ENCODE peak calls at places on chromosomes 4 and X, in five cellular contexts. One of them, this sample, is unnamed. For H3K4me1, the result is how much of the 10 kb centered on the place peaks cover.

GRCh38 chrX:68822641-68823410 is 6.0 kb upstream of the EFNB1 start:
- DNase-seq in K562: peak
- DNase-seq in A549: peak
- DNase-seq in cardiac muscle cell: peak
- DNase-seq in astrocyte: peak
- DNase-seq in this sample: no peak

GRCh38 chrX:102899940-102900916 is 36.8 kb upstream of the RAB40AL start:
- DNase-seq in A549: peak
- DNase-seq in cardiac muscle cell: peak
- DNase-seq in astrocyte: peak
- DNase-seq in K562: peak
- DNase-seq in this sample: peak

GRCh38 chrX:129781134-129782014 is 1.6 kb downstream of the SASH3 start:
- DNase-seq in cardiac muscle cell: no peak
- DNase-seq in astrocyte: no peak
- DNase-seq in A549: no peak
- DNase-seq in K562: no peak
- DNase-seq in this sample: no peak

GRCh38 chr4:124958812-124959211 is 246.3 kb upstream of the ANKRD50 start:
- DNase-seq in cardiac muscle cell: no peak
- DNase-seq in astrocyte: no peak
- DNase-seq in K562: no peak
- DNase-seq in A549: no peak
- DNase-seq in this sample: no peak

GRCh38 chr4:4666693-4667642 is 125.1 kb upstream of the STX18 start:
- DNase-seq in A549: no peak
- DNase-seq in K562: no peak
- DNase-seq in cardiac muscle cell: peak
- DNase-seq in astrocyte: peak
- DNase-seq in this sample: no peak

GRCh38 chr4:184851200-184851541 is 25.4 kb upstream of the ACSL1 start:
- DNase-seq in astrocyte: no peak
- DNase-seq in cardiac muscle cell: peak
- DNase-seq in A549: no peak
- DNase-seq in K562: no peak
- DNase-seq in this sample: no peak

GRCh38 chrX:107880054-107880610 is 54.5 kb downstream of the MID2 start:
- DNase-seq in cardiac muscle cell: no peak
- DNase-seq in K562: no peak
- DNase-seq in astrocyte: no peak
- DNase-seq in A549: no peak
- DNase-seq in this sample: no peak

GRCh38 chr4:25012671-25013070 is 18.1 kb downstream of the LGI2 start:
- DNase-seq in astrocyte: no peak
- DNase-seq in cardiac muscle cell: no peak
- DNase-seq in K562: no peak
- DNase-seq in A549: no peak
- DNase-seq in this sample: no peak

GRCh38 chrX:47145408-47146120 is 543 bp downstream of the RBM10 start:
- DNase-seq in K562: peak
- DNase-seq in astrocyte: no peak
- DNase-seq in cardiac muscle cell: no peak
- DNase-seq in A549: no peak
- DNase-seq in this sample: no peak

GRCh38 chr4:173288296-173288695 is 45.9 kb downstream of the HMGB2 start:
- DNase-seq in K562: peak
- DNase-seq in A549: peak
- DNase-seq in astrocyte: peak
- DNase-seq in cardiac muscle cell: peak
- DNase-seq in this sample: peak

GRCh38 chr4:36209941-36210663 is 34.2 kb downstream of the ARAP2 start:
- DNase-seq in cardiac muscle cell: no peak
- DNase-seq in K562: no peak
- DNase-seq in A549: no peak
- DNase-seq in astrocyte: no peak
- DNase-seq in this sample: no peak

GRCh38 chrX:138859421-138859820 is 147.9 kb upstream of the FGF13 start:
- DNase-seq in K562: no peak
- DNase-seq in astrocyte: peak
- DNase-seq in cardiac muscle cell: no peak
- DNase-seq in A549: no peak
- DNase-seq in this sample: no peak

GRCh38 chrX:74493806-74494205 is 72.5 kb downstream of the SLC16A2 start:
- DNase-seq in cardiac muscle cell: no peak
- DNase-seq in K562: no peak
- DNase-seq in astrocyte: no peak
- DNase-seq in A549: no peak
- DNase-seq in this sample: no peak

GRCh38 chrX:77938083-77938482 is 27.6 kb downstream of the ATP7A start:
- DNase-seq in K562: no peak
- DNase-seq in A549: no peak
- DNase-seq in astrocyte: no peak
- DNase-seq in cardiac muscle cell: no peak
- DNase-seq in this sample: no peak

DNA sequence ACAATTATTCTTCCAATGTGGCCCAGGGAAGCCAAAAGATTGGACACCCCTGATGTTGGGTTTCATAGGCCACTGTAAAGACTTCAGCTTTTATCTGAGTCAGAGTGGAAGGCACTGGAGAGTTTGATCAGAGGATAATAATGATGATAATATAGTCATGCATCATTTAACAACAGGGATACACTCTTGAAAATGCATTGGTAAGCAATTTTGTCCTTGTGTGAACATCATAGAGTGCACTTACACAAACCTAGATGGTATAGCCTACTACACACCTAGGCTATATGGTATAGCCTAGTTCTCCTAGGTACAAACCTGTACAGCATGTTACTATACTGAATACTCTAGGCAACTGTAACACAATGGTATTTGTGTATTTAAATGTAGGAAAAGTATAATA is 70.5 kb downstream of the COQ2 start:
- DNase-seq in astrocyte: no peak
- DNase-seq in cardiac muscle cell: no peak
- DNase-seq in K562: no peak
- DNase-seq in A549: no peak
- DNase-seq in this sample: no peak
- H3K4me1 ChIP-seq in astrocyte: under half
- H3K4me1 ChIP-seq in cardiac muscle cell: under half
- H3K4me1 ChIP-seq in K562: under half
- H3K4me1 ChIP-seq in A549: under half
- H3K4me1 ChIP-seq in this sample: under half

DNA sequence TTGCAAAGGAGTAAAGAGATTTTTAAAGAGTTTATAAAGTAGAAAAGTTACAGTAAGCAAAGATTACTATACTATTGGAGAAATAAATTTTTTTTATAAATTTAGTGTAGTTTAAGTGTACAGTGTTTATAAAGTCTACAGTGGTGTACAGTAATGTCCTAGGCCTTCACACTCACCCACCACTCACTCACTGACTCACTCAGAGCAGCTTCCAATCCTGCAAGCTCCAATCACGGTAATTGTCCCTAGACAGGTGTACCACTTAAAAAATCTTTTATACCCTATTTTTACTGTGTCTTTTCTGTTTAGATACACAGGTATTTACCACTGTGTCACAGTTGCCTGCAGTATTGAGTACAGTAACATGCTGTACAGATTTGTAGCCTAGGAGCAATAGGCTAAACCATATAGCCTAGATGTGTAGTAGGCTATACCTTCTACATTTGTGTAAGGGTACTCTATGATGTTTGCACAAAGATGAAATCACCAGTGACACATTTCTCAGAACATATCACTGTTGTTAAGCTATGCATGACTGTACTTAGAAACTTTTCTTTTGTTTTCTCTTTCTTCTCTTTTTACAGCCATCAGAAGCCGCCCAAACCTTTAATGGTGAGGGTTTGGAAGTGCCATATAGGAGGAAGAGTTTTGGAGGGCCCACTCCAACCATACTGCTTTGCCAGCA is 11.8 kb upstream of the SH3RF1 start:
- DNase-seq in A549: peak
- DNase-seq in cardiac muscle cell: no peak
- DNase-seq in astrocyte: no peak
- DNase-seq in K562: no peak
- DNase-seq in this sample: no peak
- H3K4me3 ChIP-seq in A549: no peak
- H3K4me3 ChIP-seq in cardiac muscle cell: no peak
- H3K4me3 ChIP-seq in astrocyte: peak
- H3K4me3 ChIP-seq in K562: no peak
- H3K4me3 ChIP-seq in this sample: no peak

GRCh38 chrX:124231454-124231853 is 101.0 kb upstream of the TEX13D start:
- DNase-seq in astrocyte: no peak
- DNase-seq in A549: no peak
- DNase-seq in cardiac muscle cell: no peak
- DNase-seq in K562: no peak
- DNase-seq in this sample: no peak

GRCh38 chrX:124230573-124231300 is 101.7 kb upstream of the TEX13D start:
- DNase-seq in K562: no peak
- DNase-seq in cardiac muscle cell: no peak
- DNase-seq in A549: no peak
- DNase-seq in astrocyte: no peak
- DNase-seq in this sample: no peak

GRCh38 chrX:124229374-124229773 is 103.1 kb upstream of the TEX13D start:
- DNase-seq in astrocyte: no peak
- DNase-seq in A549: no peak
- DNase-seq in cardiac muscle cell: no peak
- DNase-seq in K562: no peak
- DNase-seq in this sample: no peak

GRCh38 chrX:124234348-124234747 is 98.1 kb upstream of the TEX13D start:
- DNase-seq in K562: no peak
- DNase-seq in astrocyte: no peak
- DNase-seq in cardiac muscle cell: no peak
- DNase-seq in A549: no peak
- DNase-seq in this sample: no peak

DNA sequence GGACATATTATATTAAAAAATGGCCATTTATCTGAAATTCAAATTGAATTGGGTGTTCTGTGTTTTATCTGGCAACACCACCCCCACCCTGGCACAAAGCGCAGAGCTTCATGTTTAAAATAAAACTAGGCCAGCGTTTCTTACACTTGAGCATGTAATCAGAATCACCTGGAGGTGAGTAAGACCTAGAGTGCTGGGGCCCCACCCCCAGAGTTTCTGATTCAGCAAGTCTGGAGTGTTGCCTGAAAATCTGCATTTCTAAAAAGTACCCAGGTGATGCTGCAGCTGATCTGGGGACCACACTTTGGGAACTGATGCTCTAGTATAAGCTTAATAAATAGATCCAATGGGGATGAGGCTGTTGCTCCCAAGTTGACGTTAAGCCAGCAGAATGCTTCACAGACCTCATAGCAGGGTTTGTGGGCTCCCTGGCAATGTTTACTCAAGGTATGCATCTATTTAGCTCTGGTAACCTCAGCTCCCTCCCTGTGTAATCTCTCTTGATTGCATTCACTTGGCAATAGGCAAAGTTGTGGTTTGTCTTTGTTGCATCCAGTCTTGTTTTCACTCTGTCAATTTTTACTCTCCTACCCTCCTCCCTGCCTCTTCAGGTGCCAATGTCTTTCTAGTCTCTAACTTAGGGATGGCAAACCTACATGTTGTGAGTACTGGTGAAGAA is 99.8 kb upstream of the TEX13D start:
- DNase-seq in cardiac muscle cell: no peak
- DNase-seq in astrocyte: peak
- DNase-seq in K562: no peak
- DNase-seq in A549: no peak
- DNase-seq in this sample: no peak
- H3K4me1 ChIP-seq in cardiac muscle cell: under half
- H3K4me1 ChIP-seq in astrocyte: under half
- H3K4me1 ChIP-seq in K562: under half
- H3K4me1 ChIP-seq in A549: under half
- H3K4me1 ChIP-seq in this sample: under half

GRCh38 chrX:104854790-104855340 is 288.9 kb downstream of the IL1RAPL2 start:
- DNase-seq in cardiac muscle cell: no peak
- DNase-seq in A549: no peak
- DNase-seq in K562: no peak
- DNase-seq in astrocyte: peak
- DNase-seq in this sample: no peak
- H3K4me3 ChIP-seq in cardiac muscle cell: no peak
- H3K4me3 ChIP-seq in A549: no peak
- H3K4me3 ChIP-seq in K562: no peak
- H3K4me3 ChIP-seq in astrocyte: no peak
- H3K4me3 ChIP-seq in this sample: no peak

GRCh38 chrX:10611441-10612090 is 8.8 kb downstream of the MID1 start:
- DNase-seq in astrocyte: no peak
- DNase-seq in A549: no peak
- DNase-seq in K562: no peak
- DNase-seq in cardiac muscle cell: peak
- DNase-seq in this sample: no peak
- H3K4me1 ChIP-seq in astrocyte: under half
- H3K4me1 ChIP-seq in A549: half or more
- H3K4me1 ChIP-seq in K562: under half
- H3K4me1 ChIP-seq in cardiac muscle cell: under half
- H3K4me1 ChIP-seq in this sample: under half

GRCh38 chr4:26785766-26786165 is 74.9 kb upstream of the STIM2 start:
- DNase-seq in K562: no peak
- DNase-seq in astrocyte: no peak
- DNase-seq in A549: no peak
- DNase-seq in cardiac muscle cell: no peak
- DNase-seq in this sample: no peak

GRCh38 chr4:26788341-26788733 is 72.3 kb upstream of the STIM2 start:
- DNase-seq in A549: no peak
- DNase-seq in cardiac muscle cell: no peak
- DNase-seq in K562: no peak
- DNase-seq in astrocyte: peak
- DNase-seq in this sample: no peak

GRCh38 chr4:26785312-26785711 is 75.3 kb upstream of the STIM2 start:
- DNase-seq in K562: no peak
- DNase-seq in astrocyte: no peak
- DNase-seq in cardiac muscle cell: no peak
- DNase-seq in A549: no peak
- DNase-seq in this sample: no peak

GRCh38 chr4:26787461-26788340 is 72.9 kb upstream of the STIM2 start:
- DNase-seq in A549: peak
- DNase-seq in K562: peak
- DNase-seq in cardiac muscle cell: peak
- DNase-seq in astrocyte: peak
- DNase-seq in this sample: no peak

GRCh38 chr4:26786916-26787315 is 73.7 kb upstream of the STIM2 start:
- DNase-seq in A549: no peak
- DNase-seq in K562: no peak
- DNase-seq in cardiac muscle cell: no peak
- DNase-seq in astrocyte: no peak
- DNase-seq in this sample: no peak
- H3K4me3 ChIP-seq in A549: no peak
- H3K4me3 ChIP-seq in K562: no peak
- H3K4me3 ChIP-seq in cardiac muscle cell: no peak
- H3K4me3 ChIP-seq in astrocyte: no peak
- H3K4me3 ChIP-seq in this sample: no peak

This sample was measured in iPS DF 6.9.